ENCODE peak calls at places on chromosomes 4 and X, in six cellular contexts. J is transverse colon, F is sigmoid colon, Y is prostate gland, D is stomach, T is breast epithelium. Z is an unnamed sample.

GRCh38 chr4:67522851-67523671 is 22.2 kb downstream of the CENPC start:
- DNase-seq in J (no peak), F (no peak), Y (no peak), D (no peak), T (no peak), Z (no peak)

GRCh38 chrX:23062359-23062758 is 62.6 kb downstream of the DDX53 start:
- DNase-seq in J (no peak), F (no peak), Y (no peak), D (no peak), T (no peak), Z (no peak)

GRCh38 chr4:1202526-1203378 is 30.4 kb upstream of the SPON2 start:
- DNase-seq in J (peak; percentile 8), F (peak; percentile 64), Y (no peak), D (peak; percentile 17), T (no peak), Z (peak; percentile 79)

GRCh38 chr4:52657630-52658501 is 1.2 kb downstream of the USP46 start:
- DNase-seq in J (no peak), F (peak; percentile 65), Y (peak; percentile 13), D (peak; percentile 28), T (no peak), Z (peak; percentile 17)

GRCh38 chrX:68462653-68463052 is 29.4 kb upstream of the OPHN1 start:
- DNase-seq in J (no peak), F (no peak), Y (peak; percentile 6), D (no peak), T (no peak), Z (no peak)

GRCh38 chrX:10015711-10016515 is 48.8 kb downstream of the CLDN34 start:
- DNase-seq in J (no peak), F (peak; percentile 75), Y (peak; percentile 8), D (no peak), T (no peak), Z (peak; percentile 87)

GRCh38 chrX:31590581-31591113 is 518.8 kb upstream of the FTHL17 start:
- DNase-seq in J (no peak), F (no peak), Y (no peak), D (no peak), T (no peak), Z (no peak)

GRCh38 chr4:110970642-110971041 is 347.8 kb upstream of the PITX2 start:
- DNase-seq in J (peak; percentile 68), F (no peak), Y (no peak), D (peak; percentile 26), T (no peak), Z (no peak)

GRCh38 chrX:110123331-110123782 is 120.4 kb downstream of the TMEM164 start:
- DNase-seq in J (no peak), F (no peak), Y (no peak), D (no peak), T (no peak), Z (no peak)

GRCh38 chrX:108261541-108262218 is 170.1 kb downstream of the ATG4A start:
- DNase-seq in J (no peak), F (no peak), Y (peak; percentile 29), D (no peak), T (no peak), Z (no peak)

GRCh38 chr4:139403457-139403856 is 50.5 kb upstream of the RAB33B start:
- DNase-seq in J (no peak), F (no peak), Y (no peak), D (no peak), T (no peak), Z (no peak)

GRCh38 chrX:124925681-124926080 is 394.0 kb upstream of the TEX13C start:
- DNase-seq in J (no peak), F (no peak), Y (no peak), D (no peak), T (no peak), Z (no peak)

GRCh38 chr4:95170176-95170575 is 378.6 kb downstream of the UNC5C start:
- DNase-seq in J (no peak), F (no peak), Y (no peak), D (no peak), T (no peak), Z (peak; percentile 14)

GRCh38 chrX:134542485-134542884 is 82.5 kb downstream of the HPRT1 start:
- DNase-seq in J (no peak), F (no peak), Y (no peak), D (no peak), T (no peak), Z (no peak)

DNA sequence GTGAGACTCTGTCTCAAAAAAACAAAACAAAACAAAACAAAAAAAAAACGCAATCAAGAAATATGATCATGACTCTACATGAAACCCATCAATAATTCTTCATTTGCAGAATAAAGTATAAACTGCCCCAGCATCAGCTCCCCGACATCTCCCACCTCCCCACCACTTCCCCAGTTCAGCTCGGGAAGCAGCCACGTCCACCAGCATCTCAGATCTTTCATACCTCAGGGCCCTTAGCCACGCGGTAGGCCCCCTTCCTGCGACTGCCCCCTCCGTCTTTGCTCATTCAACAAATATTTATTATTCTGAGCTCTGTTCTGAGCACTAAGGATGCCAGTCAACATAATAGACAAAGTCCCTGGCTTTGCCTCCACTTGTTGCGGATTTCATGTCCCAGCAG is 45.6 kb downstream of the DCTD start:
- DNase-seq in J (no peak), F (no peak), Y (no peak), D (no peak), T (no peak), Z (no peak)
- TF ChIP-seq POLR2A in J (no peak), F (no peak), Y (no peak), D (no peak), T (no peak), Z (no peak)

GRCh38 chr4:26030780-26031179 is 116.8 kb downstream of the SMIM20 start:
- DNase-seq in J (no peak), F (no peak), Y (no peak), D (no peak), T (no peak), Z (no peak)

GRCh38 chr4:26028793-26029511 is 114.9 kb downstream of the SMIM20 start:
- DNase-seq in J (peak; percentile 71), F (peak; percentile 88), Y (peak; percentile 46), D (peak; percentile 81), T (no peak), Z (peak; percentile 77)

GRCh38 chr4:26030260-26030667 is 116.2 kb downstream of the SMIM20 start:
- DNase-seq in J (no peak), F (no peak), Y (no peak), D (no peak), T (no peak), Z (no peak)

GRCh38 chr4:26028133-26028792 is 114.2 kb downstream of the SMIM20 start:
- DNase-seq in J (no peak), F (no peak), Y (no peak), D (no peak), T (no peak), Z (peak; percentile 37)

GRCh38 chr4:26029512-26030131 is 115.6 kb downstream of the SMIM20 start:
- DNase-seq in J (no peak), F (no peak), Y (no peak), D (no peak), T (no peak), Z (no peak)
- H3K27ac ChIP-seq in J (no peak overlapping the region), F (no peak overlapping the region), Y (no peak overlapping the region), D (no peak overlapping the region), T (peak overlapping the region; percentile 71), Z (no peak overlapping the region)

DNA sequence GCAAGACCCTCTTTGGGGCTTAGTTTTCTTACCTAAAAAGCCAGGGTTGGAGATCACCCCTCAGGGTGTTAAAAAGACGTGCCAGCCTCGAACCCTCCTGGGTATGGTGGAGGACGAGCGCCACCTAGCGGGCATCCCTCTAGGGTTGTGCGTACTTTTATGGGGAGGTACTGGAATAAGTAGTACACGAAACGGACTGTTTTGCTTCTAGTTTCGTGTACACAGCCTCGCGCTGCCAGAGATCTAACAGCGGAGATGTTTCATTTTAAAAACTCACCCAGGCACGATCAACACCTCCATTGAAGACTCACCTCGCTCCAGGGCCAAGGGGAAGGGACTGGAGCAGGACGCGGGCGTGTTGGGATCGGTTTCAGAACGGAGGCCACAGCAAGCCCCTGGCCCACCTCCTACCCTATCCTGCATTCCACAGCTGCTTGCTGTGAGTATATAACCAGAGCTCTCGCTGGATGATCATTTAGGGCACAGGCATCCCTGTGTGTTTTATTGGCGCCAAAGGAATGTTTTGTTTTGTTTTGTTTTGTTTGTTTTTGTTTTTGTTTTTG is 4.8 kb upstream of the NKX3-2 start:
- DNase-seq in J (peak; percentile 86), F (peak; percentile 92), Y (peak; percentile 65), D (peak; percentile 81), T (peak; percentile 68), Z (peak; percentile 70)
- TF ChIP-seq POLR2AphosphoS5 in J (no peak), F (no peak), Y (peak; percentile 23), D (peak; percentile 6), T (no peak), Z (no peak)

GRCh38 chrX:147738260-147738659 is 173.5 kb upstream of the FMR1 start:
- DNase-seq in J (no peak), F (no peak), Y (no peak), D (no peak), T (no peak), Z (no peak)
- TF ChIP-seq POLR2A in J (no peak), F (no peak), Y (no peak), D (no peak), T (no peak), Z (no peak)

GRCh38 chr4:8113611-8114343 is 44.8 kb downstream of the ABLIM2 start:
- DNase-seq in J (no peak), F (no peak), Y (no peak), D (no peak), T (no peak), Z (no peak)

GRCh38 chr4:8114456-8115202 is 44.0 kb downstream of the ABLIM2 start:
- DNase-seq in J (peak; percentile 46), F (no peak), Y (no peak), D (no peak), T (no peak), Z (no peak)

GRCh38 chr4:8112036-8112576 is 46.5 kb downstream of the ABLIM2 start:
- DNase-seq in J (no peak), F (no peak), Y (no peak), D (no peak), T (no peak), Z (no peak)

GRCh38 chr4:8110071-8110986 is 48.3 kb downstream of the ABLIM2 start:
- DNase-seq in J (no peak), F (no peak), Y (no peak), D (no peak), T (no peak), Z (no peak)

DNA sequence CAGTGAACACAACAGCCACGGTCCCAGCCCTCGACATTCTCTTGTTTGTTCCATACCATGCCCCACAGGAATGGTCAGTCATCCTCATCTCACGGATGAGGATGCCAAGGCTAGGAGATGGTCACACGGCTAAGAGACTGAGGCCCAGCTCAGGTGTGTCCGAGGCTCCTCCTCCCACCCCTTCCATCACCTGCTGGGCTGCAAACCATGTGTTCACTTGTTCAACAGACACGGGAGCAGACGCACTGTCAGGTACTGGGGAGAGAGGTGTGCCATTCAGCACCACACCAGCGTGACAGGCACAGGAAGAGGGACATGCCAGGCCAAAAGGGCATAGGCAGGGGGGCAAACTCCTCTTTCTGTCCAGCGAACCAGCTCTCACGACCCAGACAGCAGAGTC is 45.9 kb downstream of the ABLIM2 start:
- DNase-seq in J (peak; percentile 39), F (no peak), Y (no peak), D (no peak), T (no peak), Z (no peak)
- H3K27ac ChIP-seq in J (peak overlapping the region; percentile 83), F (no peak overlapping the region), Y (no peak overlapping the region), D (peak overlapping the region; percentile 48), T (no peak overlapping the region), Z (no peak overlapping the region)